ENCODE peak calls at places on chromosomes 1 and 21, in seven cellular contexts. G is activated naive CD4-positive, alpha-beta T cell treated with Interleukin-2 at 50 U/mL for 16 hours; I is heart left ventricle; X is GM04504; J is mesothelial cell of epicardium; B is activated T-cell treated with anti-CD3 and anti-CD28 coated beads, Interleukin-2, amount 50 U/mL, for 4 hours; Z is non-pigmented ciliary epithelial cell. Y is an unnamed sample.

GRCh38 chr1:179376223-179376622 is 10.5 kb downstream of the AXDND1 start:
- DNase-seq in Z (no peak), I (no peak), J (no peak), B (no peak), X (no peak), G (no peak), Y (no peak)

GRCh38 chr1:93814795-93815737 is 63.9 kb downstream of the DNTTIP2 start:
- DNase-seq in B (no peak), G (no peak), Z (no peak), X (no peak), J (no peak), I (no peak), Y (no peak)

GRCh38 chr1:242187171-242187570 is 188.3 kb upstream of the MAP1LC3C start:
- DNase-seq in B (no peak), I (no peak), J (no peak), Z (no peak), G (no peak), X (no peak), Y (no peak)

GRCh38 chr1:21622466-21623315 is 46.5 kb downstream of the RAP1GAP start:
- DNase-seq in J (peak; percentile 69), G (peak; percentile 51), Z (no peak), X (no peak), B (peak; percentile 43), I (no peak), Y (no peak)

GRCh38 chr21:45845790-45846130 is 135.8 kb upstream of the COL6A1 start:
- DNase-seq in J (no peak), G (no peak), I (no peak), Z (no peak), B (no peak), X (no peak), Y (no peak)

GRCh38 chr1:7644906-7645750 is 126.0 kb upstream of the VAMP3 start:
- DNase-seq in J (no peak), B (no peak), Z (no peak), G (no peak), X (no peak), I (peak; percentile 80), Y (no peak)

GRCh38 chr1:110610741-110611286 is 4.7 kb upstream of the KCNA2 start:
- DNase-seq in G (no peak), J (no peak), B (no peak), I (no peak), Z (no peak), X (no peak), Y (no peak)

GRCh38 chr1:247906504-247907047 is 11.2 kb downstream of the OR2W3 start:
- DNase-seq in G (no peak), Z (peak; percentile 17), I (no peak), X (no peak), B (no peak), J (no peak), Y (no peak)

GRCh38 chr1:36199934-36200741 is 24.1 kb upstream of the THRAP3 start:
- DNase-seq in J (no peak), G (no peak), B (no peak), X (no peak), I (no peak), Z (no peak), Y (no peak)